ENCODE peak calls at places on chromosome 4, in nine cellular contexts. Y is mammary epithelial cell, D is HAP-1, X is endothelial cell of umbilical vein, W is GM12878, S is brain microvascular endothelial cell, U is prostate gland, V is upper lobe of left lung, N is MG63. G is an unnamed sample.
A peak's percentile ranks its signal among the peaks of the same experiment; 100 is the strongest.

GRCh38 chr4:122827258-122827887 is 742 bp downstream of the FGF2 start:
- DNase-seq in Y (peak; percentile 42), D (peak; percentile 30), X (peak; percentile 55), W (peak; percentile 8), S (peak; percentile 20), U (no peak), V (peak; percentile 90), N (peak; percentile 57), G (peak; percentile 70)

GRCh38 chr4:180827610-180828009 is 1415.6 kb upstream of the TENM3 start:
- DNase-seq in Y (peak; percentile 84), D (no peak), X (no peak), W (no peak), S (no peak), U (no peak), V (no peak), N (no peak), G (peak; percentile 2)

GRCh38 chr4:71229477-71230257 is 109.2 kb upstream of the SLC4A4 start:
- DNase-seq in Y (no peak), D (peak; percentile 45), X (peak; percentile 13), W (no peak), S (peak; percentile 43), U (peak; percentile 33), V (no peak), N (peak; percentile 20), G (peak; percentile 10)

GRCh38 chr4:141465151-141465550 is 171.2 kb upstream of the IL15 start:
- DNase-seq in Y (no peak), D (no peak), X (no peak), W (no peak), S (no peak), U (no peak), V (no peak), N (no peak), G (no peak)

GRCh38 chr4:70623301-70623700 is 5.2 kb upstream of the ENAM start:
- DNase-seq in Y (no peak), D (no peak), X (no peak), W (no peak), S (no peak), U (no peak), V (no peak), N (no peak), G (no peak)

GRCh38 chr4:30952526-30953219 is 232.5 kb downstream of the PCDH7 start:
- DNase-seq in Y (no peak), D (no peak), X (no peak), W (no peak), S (no peak), U (no peak), V (no peak), N (no peak), G (no peak)

GRCh38 chr4:86218721-86219481 is 141.0 kb downstream of the MAPK10 start:
- DNase-seq in Y (no peak), D (peak; percentile 43), X (peak; percentile 32), W (no peak), S (peak; percentile 23), U (peak; percentile 13), V (no peak), N (no peak), G (no peak)

GRCh38 chr4:1377606-1378261 is 28.5 kb downstream of the NKX1-1 start:
- DNase-seq in Y (no peak), D (no peak), X (no peak), W (no peak), S (no peak), U (no peak), V (peak; percentile 66), N (no peak), G (no peak)

GRCh38 chr4:42397256-42397634 is at the start of gene SHISA3:
- DNase-seq in Y (no peak), D (peak; percentile 92), X (peak; percentile 45), W (no peak), S (no peak), U (no peak), V (peak; percentile 84), N (peak; percentile 42), G (no peak)

GRCh38 chr4:157514711-157515110 is 294.2 kb downstream of the GRIA2 start:
- DNase-seq in Y (no peak), D (no peak), X (no peak), W (no peak), S (no peak), U (no peak), V (no peak), N (peak; percentile 36), G (no peak)

DNA sequence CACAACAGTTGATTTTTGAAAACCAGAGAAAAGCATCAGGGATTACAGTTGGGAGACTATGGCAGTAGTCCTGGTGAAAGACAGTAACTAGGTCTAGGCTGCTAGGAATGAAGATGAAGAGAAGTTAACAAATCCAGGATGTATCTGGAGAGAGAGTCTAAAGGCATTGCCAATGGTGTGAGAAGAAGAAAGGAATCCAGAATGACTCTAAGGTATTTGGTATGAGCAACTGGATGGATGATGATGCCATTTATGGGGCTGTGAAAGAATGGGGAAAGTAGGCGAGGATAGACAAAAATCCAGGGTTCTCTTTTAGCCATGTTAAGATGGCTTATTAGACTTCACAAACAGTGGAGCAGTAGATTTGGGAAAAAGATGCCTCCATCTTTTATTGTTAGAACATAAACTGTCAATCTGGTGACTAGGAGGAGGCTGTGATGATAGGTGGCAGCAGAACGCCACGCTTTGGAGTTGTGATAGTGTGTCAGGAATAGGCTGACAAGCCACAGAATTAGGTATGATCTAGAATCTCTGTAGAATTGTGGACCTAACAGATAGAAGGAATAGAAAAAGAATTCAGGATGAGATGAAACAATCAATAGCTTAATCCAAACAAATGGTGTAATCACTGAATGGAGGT is 27.3 kb upstream of the JADE1 start:
- DNase-seq in Y (no peak), D (no peak), X (no peak), W (no peak), S (no peak), U (no peak), V (no peak), N (peak; percentile 9), G (no peak)
- H3K27me3 ChIP-seq in Y (no peaks in the 10 kb centered on the region), D (peaks cover 13% of the 10 kb centered on the region), X (no peaks in the 10 kb centered on the region), W (no peaks in the 10 kb centered on the region), S (no peaks in the 10 kb centered on the region), U (no peaks in the 10 kb centered on the region), V (no peaks in the 10 kb centered on the region), N (no peaks in the 10 kb centered on the region), G (no peaks in the 10 kb centered on the region)

GRCh38 chr4:186699881-186700397 is 23.7 kb downstream of the FAT1 start:
- DNase-seq in Y (no peak), D (no peak), X (no peak), W (no peak), S (no peak), U (no peak), V (no peak), N (peak; percentile 9), G (no peak)

GRCh38 chr4:186701788-186702187 is 21.9 kb downstream of the FAT1 start:
- DNase-seq in Y (no peak), D (no peak), X (no peak), W (no peak), S (no peak), U (no peak), V (peak; percentile 58), N (no peak), G (no peak)

GRCh38 chr4:186702297-186702696 is 21.4 kb downstream of the FAT1 start:
- DNase-seq in Y (no peak), D (no peak), X (no peak), W (no peak), S (no peak), U (no peak), V (no peak), N (no peak), G (no peak)

GRCh38 chr4:186700746-186701145 is 22.9 kb downstream of the FAT1 start:
- DNase-seq in Y (peak; percentile 65), D (no peak), X (no peak), W (no peak), S (peak; percentile 41), U (no peak), V (peak; percentile 40), N (peak; percentile 12), G (peak; percentile 43)

DNA sequence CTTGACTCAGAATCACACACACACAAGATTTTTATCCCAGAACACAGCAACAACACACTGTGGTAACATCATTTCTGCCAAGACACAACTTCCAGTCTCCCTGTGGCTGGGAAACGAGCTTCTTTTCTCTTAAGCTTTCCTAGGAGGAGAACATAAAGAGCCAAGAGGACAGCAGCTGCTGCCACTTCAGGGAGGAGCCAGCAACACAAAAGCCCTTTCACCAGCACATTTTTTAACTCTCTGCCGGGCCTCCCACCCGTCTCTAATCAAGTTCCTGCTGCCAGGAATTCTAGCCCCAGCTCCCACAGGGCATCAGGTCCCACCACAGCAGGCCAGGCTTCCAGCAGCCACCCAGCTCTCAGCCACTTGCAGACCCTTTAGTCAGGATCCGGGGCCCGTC is 22.4 kb downstream of the FAT1 start:
- DNase-seq in Y (no peak), D (peak; percentile 68), X (no peak), W (no peak), S (no peak), U (peak; percentile 27), V (no peak), N (peak; percentile 5), G (peak; percentile 88)
- H3K27me3 ChIP-seq in Y (no peaks in the 10 kb centered on the region), D (no peaks in the 10 kb centered on the region), X (no peaks in the 10 kb centered on the region), W (no peaks in the 10 kb centered on the region), S (no peaks in the 10 kb centered on the region), U (no peaks in the 10 kb centered on the region), V (no peaks in the 10 kb centered on the region), N (no peaks in the 10 kb centered on the region), G (no peaks in the 10 kb centered on the region)

DNA sequence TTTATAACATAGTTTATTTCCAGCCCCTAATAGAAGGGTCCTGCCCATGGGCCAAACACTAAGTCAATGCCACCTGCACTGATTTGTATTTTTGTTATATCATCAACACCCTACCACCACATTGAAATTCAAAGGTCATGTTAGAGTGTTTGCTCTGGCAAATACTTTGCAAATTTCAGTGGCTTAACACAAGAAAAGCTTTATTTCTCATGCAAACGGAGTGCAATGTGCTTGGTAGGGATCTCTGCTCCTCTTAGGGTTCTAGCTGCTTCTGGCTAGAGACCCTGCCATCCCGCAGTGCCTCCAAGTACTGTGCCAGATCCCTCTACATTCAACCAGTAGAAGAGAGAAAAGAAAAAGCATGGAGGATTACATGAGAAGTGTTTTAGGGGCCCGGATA is 230.8 kb upstream of the TET2 start:
- DNase-seq in Y (no peak), D (peak; percentile 4), X (no peak), W (no peak), S (no peak), U (no peak), V (no peak), N (no peak), G (no peak)
- H3K27me3 ChIP-seq in Y (no peaks in the 10 kb centered on the region), D (no peaks in the 10 kb centered on the region), X (no peaks in the 10 kb centered on the region), W (no peaks in the 10 kb centered on the region), S (no peaks in the 10 kb centered on the region), U (no peaks in the 10 kb centered on the region), V (no peaks in the 10 kb centered on the region), N (no peaks in the 10 kb centered on the region), G (no peaks in the 10 kb centered on the region)

GRCh38 chr4:153005914-153006381 is 69.8 kb downstream of the FHDC1 start:
- DNase-seq in Y (no peak), D (no peak), X (peak; percentile 18), W (no peak), S (no peak), U (no peak), V (no peak), N (no peak), G (no peak)

GRCh38 chr4:153000068-153000420 is 63.9 kb downstream of the FHDC1 start:
- DNase-seq in Y (no peak), D (no peak), X (no peak), W (no peak), S (no peak), U (no peak), V (no peak), N (no peak), G (no peak)

GRCh38 chr4:153002110-153002509 is 66.0 kb downstream of the FHDC1 start:
- DNase-seq in Y (no peak), D (no peak), X (no peak), W (no peak), S (no peak), U (peak; percentile 28), V (no peak), N (no peak), G (no peak)

GRCh38 chr4:153001626-153002025 is 65.5 kb downstream of the FHDC1 start:
- DNase-seq in Y (no peak), D (no peak), X (no peak), W (no peak), S (no peak), U (no peak), V (no peak), N (no peak), G (peak; percentile 64)

GRCh38 chr4:153004106-153004881 is 68.2 kb downstream of the FHDC1 start:
- DNase-seq in Y (no peak), D (no peak), X (no peak), W (no peak), S (no peak), U (no peak), V (no peak), N (no peak), G (no peak)
- H3K27me3 ChIP-seq in Y (no peaks in the 10 kb centered on the region), D (no peaks in the 10 kb centered on the region), X (peaks cover 12% of the 10 kb centered on the region), W (no peaks in the 10 kb centered on the region), S (no peaks in the 10 kb centered on the region), U (no peaks in the 10 kb centered on the region), V (no peaks in the 10 kb centered on the region), N (no peaks in the 10 kb centered on the region), G (no peaks in the 10 kb centered on the region)

G was measured in SJCRH30.